ENCODE peak calls at places on chromosomes 4 and X, in six cellular contexts. F is cardiac muscle cell, L is suprapubic skin, V is thoracic aorta, S is bronchial epithelial cell, P is aorta. K is an unnamed sample. For H3K27me3, the result is how much of the 10 kb centered on the place peaks cover.

GRCh38 chr4:185752881-185753280 is 59.1 kb downstream of the SORBS2 start:
- DNase-seq in L (no peak), V (no peak), S (no peak), P (no peak), F (no peak), K (no peak)

GRCh38 chr4:39568805-39569204 is 41.6 kb upstream of the UGDH start:
- DNase-seq in F (no peak), L (no peak), P (no peak), V (no peak), S (peak), K (no peak)

GRCh38 chr4:89347363-89347762 is 39.8 kb upstream of the GPRIN3 start:
- DNase-seq in L (no peak), F (no peak), P (no peak), V (no peak), S (no peak), K (no peak)

GRCh38 chrX:100265179-100265578 is 144.9 kb downstream of the PCDH19 start:
- DNase-seq in S (no peak), F (no peak), P (no peak), L (no peak), V (no peak), K (no peak)

GRCh38 chr4:78510681-78511080 is 40.9 kb upstream of the ANXA3 start:
- DNase-seq in F (no peak), P (no peak), L (no peak), V (no peak), S (no peak), K (no peak)

GRCh38 chr4:42445038-42445437 is 47.8 kb downstream of the SHISA3 start:
- DNase-seq in L (no peak), F (no peak), S (peak), V (no peak), P (no peak), K (no peak)

GRCh38 chrX:99301990-99302389 is 1108.1 kb downstream of the PCDH19 start:
- DNase-seq in F (no peak), L (no peak), V (no peak), S (peak), P (no peak), K (no peak)

GRCh38 chr4:4752576-4753401 is 106.7 kb upstream of the MSX1 start:
- DNase-seq in V (no peak), S (no peak), F (no peak), P (no peak), L (no peak), K (no peak)

GRCh38 chr4:155173371-155173770 is 35.1 kb upstream of the NPY2R start:
- DNase-seq in F (peak), V (no peak), L (no peak), S (no peak), P (no peak), K (no peak)

GRCh38 chr4:81052119-81053068 is 21.9 kb downstream of the BMP3 start:
- DNase-seq in S (peak), L (no peak), P (no peak), V (no peak), F (peak), K (peak)

GRCh38 chr4:48902266-48902665 is 4.3 kb downstream of the OCIAD2 start:
- DNase-seq in P (no peak), V (no peak), F (peak), L (no peak), S (peak), K (no peak)

GRCh38 chr4:142846729-142847606 is 867 bp upstream of the INPP4B start:
- DNase-seq in S (peak), V (no peak), F (peak), L (no peak), P (peak), K (peak)

GRCh38 chr4:110106946-110107325 is 91.5 kb downstream of the ELOVL6 start:
- DNase-seq in P (no peak), V (no peak), S (peak), F (peak), L (no peak), K (no peak)

GRCh38 chr4:102247041-102247440 is 98.2 kb downstream of the SLC39A8 start:
- DNase-seq in S (peak), L (no peak), P (no peak), F (no peak), V (no peak), K (no peak)
- H3K27me3 ChIP-seq in S (under half), L (under half), P (under half), F (under half), V (under half), K (under half)

DNA sequence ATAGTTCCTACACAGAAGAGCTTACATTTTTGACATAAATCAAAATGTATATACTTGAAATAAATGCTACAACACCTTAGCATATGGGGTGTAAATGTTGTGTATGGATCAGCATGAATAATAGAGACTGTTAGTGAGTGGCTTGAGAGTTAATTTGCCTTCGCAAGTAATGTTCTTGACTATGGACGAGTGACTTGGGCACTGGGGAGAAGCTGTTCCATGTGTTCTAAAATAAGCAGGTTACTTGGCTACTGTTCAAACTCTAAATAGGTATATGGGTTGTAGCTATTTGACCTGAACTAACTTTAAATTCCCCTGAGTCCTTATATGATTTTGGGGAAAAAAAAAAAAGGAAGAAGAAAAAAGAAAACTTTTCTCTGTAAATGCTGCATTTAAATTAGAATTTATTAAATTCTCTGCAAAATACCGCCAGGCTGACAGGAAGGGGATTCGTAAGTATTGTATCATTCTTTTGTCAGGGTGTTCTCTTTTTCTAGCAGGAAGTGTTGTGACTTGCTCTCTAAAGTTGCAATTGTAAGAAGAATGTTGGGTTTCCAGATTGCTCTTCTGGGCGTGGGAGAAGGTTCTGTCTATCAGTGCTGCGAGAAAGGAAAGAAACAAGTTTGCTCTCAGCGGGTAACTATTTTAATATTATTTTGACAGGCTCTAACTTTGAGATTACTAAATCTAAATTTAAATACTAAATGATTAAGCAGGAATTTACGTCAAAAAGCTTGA is 32.2 kb downstream of the PLS3 start:
- DNase-seq in V (no peak), P (no peak), S (peak), F (peak), L (no peak), K (no peak)
- H3K4me3 ChIP-seq in V (peak), P (no peak), S (peak), F (peak), L (peak), K (no peak)

GRCh38 chr4:41360214-41360910 is 103.6 kb downstream of the UCHL1 start:
- DNase-seq in P (peak), L (no peak), V (peak), F (peak), S (no peak), K (no peak)
- H3K27me3 ChIP-seq in P (under half), L (under half), V (under half), F (half or more), S (under half), K (under half)

DNA sequence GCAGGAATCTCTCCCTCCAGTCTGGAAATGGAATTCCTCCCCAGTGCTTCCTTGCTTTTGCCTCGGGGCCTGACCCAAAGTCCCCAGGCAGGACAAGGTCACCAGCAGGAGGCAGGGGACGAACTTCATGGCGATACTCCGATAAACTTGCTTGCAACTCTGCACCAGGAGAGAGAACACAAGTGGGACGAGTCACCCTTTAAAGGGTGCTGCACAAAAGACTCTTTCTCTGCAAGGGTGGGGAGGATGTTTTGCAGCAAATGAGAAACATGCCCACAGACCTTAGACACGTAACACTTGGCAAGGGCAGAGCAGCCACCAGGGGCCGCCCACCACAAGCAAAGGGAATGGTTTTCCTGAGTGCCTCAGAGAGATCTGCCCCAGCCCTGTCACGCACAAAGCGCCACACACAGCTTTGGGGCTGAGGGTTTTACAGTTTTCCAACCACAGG is at the start of gene FGFBP2:
- DNase-seq in L (no peak), V (no peak), F (peak), P (no peak), S (peak), K (peak)
- H3K4me3 ChIP-seq in L (no peak), V (no peak), F (no peak), P (no peak), S (no peak), K (peak)

DNA sequence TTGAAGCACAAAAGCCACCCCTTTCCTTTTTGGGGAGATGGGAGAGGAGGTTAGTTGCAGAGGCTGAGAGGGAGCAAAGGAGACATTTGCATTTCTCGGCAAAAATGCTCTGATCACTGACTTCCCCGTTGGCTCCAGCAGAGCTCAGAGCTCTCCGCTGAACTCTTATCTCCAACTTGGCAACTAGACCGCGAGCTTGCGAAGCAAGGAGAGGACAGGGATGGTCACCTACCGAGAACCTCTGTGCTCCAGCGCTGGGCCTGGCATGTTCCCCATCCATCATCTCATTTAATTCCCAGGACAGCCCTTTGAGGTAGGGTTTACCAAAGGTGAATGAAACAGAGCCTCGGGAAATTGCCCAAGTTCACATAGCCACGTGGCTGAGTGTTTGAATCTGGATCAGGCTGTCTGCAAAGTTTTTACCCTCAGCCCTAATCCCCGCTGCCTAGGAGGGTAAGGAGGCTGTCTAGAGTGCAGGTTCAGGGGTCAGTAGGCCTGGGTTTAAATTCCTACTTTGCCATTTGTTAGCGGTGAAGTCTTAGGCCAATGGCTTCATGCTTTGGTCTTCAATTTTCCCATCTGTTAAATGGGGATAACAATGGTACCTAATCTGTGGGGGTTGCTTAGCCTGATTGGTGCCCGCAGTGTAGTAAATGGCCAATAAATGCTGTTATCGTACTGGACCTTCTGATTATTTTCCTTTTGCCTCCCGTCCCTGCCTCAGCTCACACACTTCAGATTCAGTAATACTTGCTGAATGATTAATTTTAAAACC is 3.8 kb upstream of the CITED1 start:
- DNase-seq in L (no peak), P (no peak), V (no peak), F (peak), S (no peak), K (no peak)
- H3K27me3 ChIP-seq in L (under half), P (under half), V (under half), F (under half), S (under half), K (under half)

DNA sequence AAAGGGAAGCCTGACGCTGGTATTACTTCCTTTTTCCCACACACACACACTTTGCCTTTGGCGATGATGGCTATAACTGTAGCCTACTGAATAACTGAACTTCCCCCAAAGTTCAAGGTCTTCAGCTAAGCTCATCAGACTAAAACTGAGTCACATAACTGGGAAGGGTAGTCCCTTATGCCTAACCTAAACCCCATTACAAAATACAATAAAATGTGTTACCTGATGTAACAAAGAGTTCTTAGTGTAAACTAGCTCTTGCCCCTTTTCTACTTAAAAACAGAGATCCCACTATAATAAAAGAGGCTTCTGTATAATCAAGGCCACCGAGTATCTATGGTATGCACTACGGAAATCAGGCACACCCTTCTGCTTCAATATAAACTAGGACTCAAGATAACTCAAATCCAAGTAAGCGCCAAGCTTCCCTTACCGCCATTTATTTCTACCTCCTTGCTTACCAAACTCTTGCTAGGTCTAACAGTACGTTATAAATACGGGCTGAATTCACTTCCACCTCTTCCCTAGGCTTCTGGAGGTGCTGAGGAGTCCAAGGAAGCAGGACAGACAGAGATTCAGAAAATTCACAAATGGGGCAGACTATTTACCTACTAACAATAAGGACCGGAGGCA is 2.4 kb downstream of the OTUD4 start:
- DNase-seq in V (no peak), F (peak), P (no peak), L (no peak), S (peak), K (no peak)
- H3K4me3 ChIP-seq in V (peak), F (peak), P (peak), L (peak), S (peak), K (peak)

DNA sequence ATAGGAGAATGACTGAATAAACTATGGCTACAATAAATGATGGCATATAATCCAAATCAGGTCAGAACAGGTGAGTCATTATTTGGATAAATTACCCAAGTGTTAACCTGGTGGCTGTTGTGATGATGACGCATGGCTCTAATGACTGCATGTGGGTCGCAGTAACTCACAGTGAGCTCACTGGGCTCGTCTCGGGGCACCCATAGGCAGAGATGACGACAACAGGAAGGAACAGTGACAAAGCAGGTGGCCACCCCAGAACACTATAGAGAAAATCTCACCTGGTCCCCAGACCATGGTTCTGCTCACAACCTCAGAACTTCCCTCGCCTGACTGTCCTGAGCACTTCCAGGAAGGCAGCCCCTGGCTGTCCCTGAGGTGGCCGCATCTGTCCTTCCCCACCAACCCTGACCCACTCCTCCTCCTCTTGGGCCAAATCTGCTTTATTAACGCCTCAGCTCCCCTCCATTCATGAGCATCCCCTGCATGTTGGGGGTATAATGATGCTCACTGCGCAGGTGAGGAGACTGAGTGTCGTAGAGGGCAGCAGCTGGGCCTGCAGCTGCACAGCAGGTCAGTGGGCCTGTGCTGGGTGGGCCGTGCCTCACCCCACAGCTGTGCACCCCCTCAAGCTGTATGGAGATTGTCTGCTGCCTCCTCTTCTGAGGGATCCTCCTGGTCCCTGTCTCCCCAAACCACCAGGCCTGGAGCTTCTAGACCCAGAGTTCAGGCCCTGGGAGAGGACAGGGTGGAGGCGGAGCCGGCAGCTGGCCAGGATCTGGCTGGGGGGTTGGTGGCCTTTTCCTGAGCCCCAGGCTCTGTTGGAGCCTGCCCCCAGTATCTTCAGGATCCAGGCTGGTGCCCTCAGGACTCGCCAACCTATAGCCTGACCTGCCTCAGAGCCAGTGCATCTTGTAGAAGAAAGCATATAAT is 30.9 kb upstream of the FAM156A start:
- DNase-seq in P (no peak), L (no peak), S (peak), F (no peak), V (no peak), K (no peak)
- H3K27me3 ChIP-seq in P (under half), L (under half), S (under half), F (under half), V (under half), K (under half)

GRCh38 chr4:180566492-180566891 is 1676.7 kb upstream of the TENM3 start:
- DNase-seq in F (no peak), L (no peak), S (no peak), P (no peak), V (no peak), K (no peak)
- H3K4me3 ChIP-seq in F (no peak), L (no peak), S (no peak), P (no peak), V (no peak), K (no peak)

DNA sequence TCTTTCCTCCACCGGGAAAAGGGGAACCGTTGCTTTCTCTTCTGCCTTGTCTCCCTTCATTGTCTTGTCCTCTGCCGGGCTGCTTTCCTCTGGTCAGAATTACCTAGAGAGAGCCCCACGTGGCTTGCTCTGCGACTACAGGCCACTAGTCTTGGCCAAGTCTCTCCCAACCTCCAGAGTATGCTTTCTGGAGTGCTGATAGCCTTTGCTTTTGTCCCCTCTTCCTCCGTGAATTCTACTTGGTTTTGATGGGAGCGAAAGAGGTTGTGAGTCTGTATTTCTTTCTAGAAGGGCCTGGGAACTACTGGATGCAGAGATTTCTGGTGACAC is 5.3 kb upstream of the POU4F2 start:
- DNase-seq in V (no peak), L (no peak), F (no peak), S (no peak), P (no peak), K (no peak)
- H3K27me3 ChIP-seq in V (under half), L (half or more), F (half or more), S (under half), P (under half), K (under half)